ENCODE peak calls at places on chromosomes 16 and 17, in nine cellular contexts. X, A, R, E, P, I, L, Z and W are unnamed samples.

GRCh38 chr17:78137392-78138203 is 7.0 kb downstream of the TMC8 start:
- DNase-seq in X (no peak), A (no peak), R (peak; percentile 60), E (no peak), P (no peak), I (no peak), L (no peak), Z (no peak), W (no peak)

GRCh38 chr16:1810536-1810935 is 16.1 kb downstream of the HAGH start:
- DNase-seq in X (no peak), A (no peak), R (no peak), E (no peak), P (no peak), I (no peak), L (no peak), Z (no peak), W (no peak)

GRCh38 chr17:1908699-1909309 is 79.0 kb downstream of the RPA1 start:
- DNase-seq in X (peak; percentile 74), A (peak; percentile 77), R (peak; percentile 85), E (peak; percentile 54), P (peak; percentile 73), I (no peak), L (peak; percentile 65), Z (peak; percentile 83), W (peak; percentile 92)

GRCh38 chr16:74847202-74847601 is 72.6 kb upstream of the FA2H start:
- DNase-seq in X (no peak), A (no peak), R (no peak), E (no peak), P (no peak), I (no peak), L (no peak), Z (no peak), W (no peak)

GRCh38 chr16:68843482-68844210 is at the start of gene TANGO6:
- DNase-seq in X (peak; percentile 74), A (peak; percentile 68), R (peak; percentile 88), E (peak; percentile 64), P (peak; percentile 68), I (peak; percentile 65), L (peak; percentile 90), Z (peak; percentile 90), W (peak; percentile 85)

GRCh38 chr17:43734376-43734775 is 24.2 kb downstream of the SOST start:
- DNase-seq in X (no peak), A (peak; percentile 88), R (no peak), E (peak; percentile 69), P (peak; percentile 69), I (no peak), L (no peak), Z (no peak), W (no peak)

GRCh38 chr16:8826278-8826879 is 28.7 kb downstream of the PMM2 start:
- DNase-seq in X (no peak), A (no peak), R (no peak), E (no peak), P (no peak), I (no peak), L (no peak), Z (no peak), W (no peak)

GRCh38 chr17:44315760-44316731 is 7.6 kb downstream of the RUNDC3A start:
- DNase-seq in X (no peak), A (no peak), R (no peak), E (no peak), P (no peak), I (no peak), L (peak; percentile 12), Z (no peak), W (no peak)

GRCh38 chr17:40415390-40415789 is 2.3 kb downstream of the TOP2A start:
- DNase-seq in X (no peak), A (peak; percentile 68), R (peak; percentile 64), E (peak; percentile 33), P (peak; percentile 59), I (no peak), L (no peak), Z (peak; percentile 48), W (peak; percentile 38)

GRCh38 chr17:8041249-8041928 is 2.5 kb downstream of the ALOX15B start:
- DNase-seq in X (peak; percentile 60), A (peak; percentile 95), R (peak; percentile 73), E (peak; percentile 84), P (peak; percentile 73), I (no peak), L (no peak), Z (peak; percentile 78), W (peak; percentile 63)